ENCODE peak calls at places on chromosomes 16 and 17, in five cellular contexts. X is Panc1, A is stomach, H is left ventricle myocardium inferior, O is tibial artery. B is an unnamed sample. For H3K4me1 and H3K36me3, the result is how much of the 10 kb centered on the place peaks cover.

GRCh38 chr16:48481772-48482171 is 96.6 kb upstream of the SIAH1 start:
- DNase-seq in A (no peak), O (no peak), X (no peak), H (no peak), B (no peak)

GRCh38 chr17:70622382-70623260 is 453.3 kb downstream of the KCNJ2 start:
- DNase-seq in A (peak), O (no peak), H (peak), X (no peak), B (peak)

GRCh38 chr16:5010576-5011329 is 23.0 kb downstream of the NAGPA start:
- DNase-seq in O (no peak), X (no peak), A (no peak), H (no peak), B (no peak)

GRCh38 chr17:78142113-78142861 is 3.9 kb upstream of the C17orf99 start:
- DNase-seq in A (peak), X (no peak), O (no peak), H (no peak), B (peak)

GRCh38 chr16:67884684-67885083 is at the start of gene NRN1L:
- DNase-seq in X (no peak), A (peak), H (peak), O (peak), B (peak)

GRCh38 chr17:50608700-50609375 is 25.8 kb upstream of the ABCC3 start:
- DNase-seq in O (no peak), A (no peak), X (no peak), H (no peak), B (no peak)

GRCh38 chr17:27038676-27039075 is 255.2 kb upstream of the WSB1 start:
- DNase-seq in X (no peak), O (no peak), H (no peak), A (no peak), B (no peak)

GRCh38 chr16:58329147-58329546 is 34.3 kb upstream of the PRSS54 start:
- DNase-seq in A (no peak), O (no peak), X (no peak), H (no peak), B (no peak)

GRCh38 chr17:53740312-53740711 is 82.4 kb upstream of the KIF2B start:
- DNase-seq in H (no peak), X (no peak), A (no peak), O (no peak), B (no peak)

GRCh38 chr17:74407384-74407783 is 24.5 kb upstream of the GPRC5C start:
- DNase-seq in O (no peak), H (no peak), X (no peak), A (peak), B (no peak)

GRCh38 chr17:70105641-70106040 is 30.6 kb downstream of the KCNJ16 start:
- DNase-seq in H (no peak), O (no peak), A (no peak), X (no peak), B (no peak)

GRCh38 chr17:19403021-19403420 is 8.0 kb upstream of the RNF112 start:
- DNase-seq in O (no peak), X (no peak), H (no peak), A (no peak), B (no peak)

GRCh38 chr16:83744521-83744981 is 63.2 kb upstream of the HSBP1 start:
- DNase-seq in A (no peak), X (no peak), O (peak), H (peak), B (no peak)

GRCh38 chr17:48051706-48052486 is 3.7 kb downstream of the NFE2L1 start:
- DNase-seq in X (no peak), A (peak), O (peak), H (peak), B (peak)

GRCh38 chr17:78491236-78492115 is 85.7 kb downstream of the DNAH17 start:
- DNase-seq in A (no peak), X (no peak), O (no peak), H (no peak), B (no peak)

GRCh38 chr17:31907342-31907975 is 6.0 kb upstream of the UTP6 start:
- DNase-seq in A (peak), O (peak), H (no peak), X (no peak), B (peak)

GRCh38 chr16:3646348-3646920 is 8.1 kb upstream of the DNASE1 start:
- DNase-seq in O (no peak), A (peak), X (no peak), H (no peak), B (no peak)

GRCh38 chr17:34519286-34519685 is 60.1 kb upstream of the TMEM132E start:
- DNase-seq in X (no peak), O (no peak), A (no peak), H (no peak), B (no peak)

GRCh38 chr17:9446528-9446927 is 129.1 kb downstream of the STX8 start:
- DNase-seq in O (no peak), X (no peak), H (no peak), A (no peak), B (no peak)

GRCh38 chr17:3710951-3711383 is 12.7 kb upstream of the HASPIN start:
- DNase-seq in O (no peak), H (no peak), A (no peak), X (no peak), B (no peak)

GRCh38 chr16:9058211-9058610 is 33.2 kb upstream of the HAPSTR1 start:
- DNase-seq in H (no peak), A (no peak), O (no peak), X (no peak), B (no peak)

GRCh38 chr16:2008631-2009301 is 855 bp downstream of the ZNF598 start:
- DNase-seq in H (peak), O (no peak), X (no peak), A (no peak), B (no peak)

GRCh38 chr16:78976212-78976611 is 624.3 kb downstream of the MAF start:
- DNase-seq in X (no peak), O (no peak), A (no peak), H (no peak), B (no peak)

GRCh38 chr16:67393111-67393789 is at the start of gene TPPP3:
- DNase-seq in O (peak), H (peak), A (peak), X (no peak), B (peak)

GRCh38 chr16:28981517-28981916 is 3.3 kb upstream of the LAT start:
- DNase-seq in H (no peak), O (no peak), X (peak), A (no peak), B (no peak)

GRCh38 chr17:1455748-1456599 is at the start of gene CRK:
- DNase-seq in A (peak), X (peak), H (peak), O (peak), B (peak)
- H3K4me1 ChIP-seq in A (under half), X (under half), H (half or more), O (under half), B (under half)

GRCh38 chr16:22347100-22347820 is 27.2 kb downstream of the CDR2 start:
- DNase-seq in X (no peak), H (peak), A (no peak), O (no peak), B (peak)
- H3K36me3 ChIP-seq in X (under half), H (under half), A (half or more), O (half or more), B (under half)

GRCh38 chr16:50368410-50369132 is at the start of gene BRD7:
- DNase-seq in X (no peak), A (peak), H (peak), O (peak), B (peak)
- TF ChIP-seq CTCF in X (peak), A (peak), H (peak), O (peak), B (peak)

GRCh38 chr17:57899391-57899790 is 49.5 kb upstream of the MRPS23 start:
- DNase-seq in H (no peak), X (no peak), O (no peak), A (no peak), B (no peak)
- H3K4me1 ChIP-seq in H (half or more), X (half or more), O (half or more), A (half or more), B (half or more)

DNA sequence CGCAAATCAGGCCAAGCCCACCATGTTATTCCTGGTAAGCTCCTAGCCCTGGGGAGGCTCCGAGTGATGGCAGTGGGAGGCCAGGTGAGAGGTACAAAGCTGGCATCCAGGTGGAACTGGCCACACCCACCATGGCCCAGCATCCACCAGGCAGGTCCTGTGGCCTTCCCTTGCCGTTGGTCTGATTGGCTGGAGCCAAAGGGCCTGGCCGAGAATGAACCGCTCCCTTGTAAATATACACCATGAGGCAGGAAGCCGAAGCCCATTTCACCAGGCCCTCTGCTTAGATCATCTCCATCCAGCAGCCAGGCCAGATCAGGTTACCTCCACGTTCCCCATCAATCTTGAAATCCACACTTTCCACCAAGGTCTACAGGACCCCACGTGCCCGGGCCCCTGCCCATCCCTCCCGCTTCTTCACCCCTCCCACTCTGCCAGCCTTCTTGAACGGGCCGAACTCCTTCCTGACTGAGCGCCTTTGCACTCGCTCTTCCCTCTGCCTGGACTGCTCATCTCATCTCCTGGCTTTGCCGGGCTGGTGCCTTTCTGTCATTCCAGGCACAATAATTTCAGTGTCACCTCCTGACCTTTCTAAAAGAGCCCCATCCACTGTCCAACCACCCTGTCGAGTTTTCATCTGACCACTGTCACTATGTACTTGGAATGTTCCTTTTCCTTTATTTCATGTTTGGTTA is 5.8 kb downstream of the SOCS1 start:
- DNase-seq in X (no peak), H (no peak), O (no peak), A (no peak), B (no peak)
- H3K36me3 ChIP-seq in X (under half), H (under half), O (under half), A (under half), B (under half)

DNA sequence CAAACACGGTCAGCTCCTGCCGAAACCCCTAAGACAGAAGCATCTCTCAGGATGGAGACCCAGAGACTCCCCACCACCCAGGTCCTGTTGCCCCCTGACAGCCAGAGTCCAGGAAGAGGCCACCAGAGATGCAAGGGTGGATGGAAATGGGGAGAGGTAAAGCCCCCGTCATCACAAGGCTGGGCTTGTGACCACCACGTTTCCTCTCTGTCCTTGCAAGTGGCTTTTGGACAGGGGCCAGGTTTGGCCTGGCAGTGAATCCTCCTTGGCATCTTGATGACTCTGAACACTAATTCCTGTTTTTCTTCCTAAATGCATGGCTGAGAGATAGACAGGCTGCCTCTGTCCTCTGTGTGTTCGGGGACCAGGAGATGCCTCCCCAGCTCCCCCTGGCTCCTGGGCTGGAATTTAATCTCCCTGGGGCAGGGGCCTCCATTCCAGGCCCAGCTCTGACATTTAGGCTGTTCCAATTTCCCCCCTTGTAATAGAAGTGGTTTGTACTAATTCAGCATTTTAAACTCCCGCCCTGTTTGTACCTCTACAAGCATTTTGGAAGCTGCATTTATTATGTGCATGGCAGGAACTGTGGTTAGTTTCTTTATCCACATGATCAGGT is 116.2 kb upstream of the IRX6 start:
- DNase-seq in X (no peak), H (no peak), O (no peak), A (no peak), B (no peak)
- TF ChIP-seq CTCF in X (no peak), H (no peak), O (no peak), A (no peak), B (no peak)